ENCODE peak calls at places on chromosomes 3 and 15, in ten cellular contexts. N is cardiac muscle cell, D is hepatocyte, R is astrocyte, A is lung, L is fibroblast of lung, P is SK-N-SH, O is neuronal stem cell, Y is uterus, Z is endodermal cell. S is an unnamed sample. For H3K36me3 and H3K4me1, the result is how much of the 10 kb centered on the place peaks cover.

GRCh38 chr15:73305331-73306211 is 63.2 kb downstream of the HCN4 start:
- DNase-seq in N (peak), D (peak), R (peak), A (peak), L (peak), P (peak), O (peak), Y (no peak), Z (peak), S (no peak)

GRCh38 chr15:68340711-68341671 is 63.4 kb downstream of the FEM1B start:
- DNase-seq in N (peak), D (no peak), R (peak), A (no peak), L (no peak), P (no peak), O (no peak), Y (peak), Z (no peak), S (no peak)

GRCh38 chr3:119292666-119293065 is 1.5 kb upstream of the ARHGAP31 start:
- DNase-seq in N (no peak), D (no peak), R (no peak), A (no peak), L (no peak), P (no peak), O (no peak), Y (no peak), Z (no peak), S (peak)

GRCh38 chr15:33194237-33194636 is 277 bp downstream of the FMN1 start:
- DNase-seq in N (no peak), D (no peak), R (no peak), A (no peak), L (peak), P (peak), O (peak), Y (no peak), Z (no peak), S (no peak)

GRCh38 chr3:15295506-15295905 is 36.9 kb downstream of the SH3BP5 start:
- DNase-seq in N (no peak), D (no peak), R (peak), A (no peak), L (peak), P (no peak), O (no peak), Y (peak), Z (no peak), S (no peak)

GRCh38 chr3:25586167-25586505 is 78.6 kb downstream of the TOP2B start:
- DNase-seq in N (no peak), D (no peak), R (no peak), A (peak), L (no peak), P (no peak), O (no peak), Y (no peak), Z (no peak), S (no peak)

GRCh38 chr3:193791041-193792032 is 198.3 kb downstream of the OPA1 start:
- DNase-seq in N (peak), D (peak), R (no peak), A (peak), L (no peak), P (no peak), O (no peak), Y (no peak), Z (peak), S (no peak)

GRCh38 chr3:177804032-177804431 is 606.8 kb upstream of the TBL1XR1 start:
- DNase-seq in N (no peak), D (no peak), R (no peak), A (no peak), L (no peak), P (no peak), O (no peak), Y (no peak), Z (no peak), S (no peak)

GRCh38 chr3:125121246-125122010 is 65.6 kb upstream of the HEG1 start:
- DNase-seq in N (no peak), D (no peak), R (no peak), A (no peak), L (no peak), P (no peak), O (no peak), Y (no peak), Z (peak), S (no peak)

GRCh38 chr15:85540085-85540797 is 159.8 kb downstream of the AKAP13 start:
- DNase-seq in N (no peak), D (no peak), R (no peak), A (no peak), L (no peak), P (no peak), O (no peak), Y (no peak), Z (no peak), S (no peak)

GRCh38 chr15:74835312-74835823 is 7.6 kb downstream of the ULK3 start:
- DNase-seq in N (peak), D (peak), R (no peak), A (peak), L (peak), P (peak), O (no peak), Y (no peak), Z (peak), S (no peak)

GRCh38 chr15:74396445-74397238 is 29.2 kb upstream of the CYP11A1 start:
- DNase-seq in N (peak), D (peak), R (peak), A (no peak), L (peak), P (no peak), O (no peak), Y (no peak), Z (peak), S (no peak)

GRCh38 chr3:195268608-195269309 is 2.2 kb downstream of the XXYLT1 start:
- DNase-seq in N (no peak), D (no peak), R (no peak), A (no peak), L (no peak), P (no peak), O (no peak), Y (no peak), Z (no peak), S (no peak)

GRCh38 chr3:39383190-39383912 is at the start of gene SLC25A38:
- DNase-seq in N (peak), D (peak), R (peak), A (peak), L (peak), P (peak), O (peak), Y (peak), Z (peak), S (peak)

GRCh38 chr15:69513986-69514385 is 61.4 kb downstream of the RPLP1 start:
- DNase-seq in N (no peak), D (no peak), R (no peak), A (no peak), L (no peak), P (no peak), O (no peak), Y (no peak), Z (no peak), S (no peak)

GRCh38 chr3:153927107-153927506 is 194.1 kb upstream of the ARHGEF26 start:
- DNase-seq in N (no peak), D (peak), R (peak), A (no peak), L (peak), P (no peak), O (no peak), Y (no peak), Z (no peak), S (no peak)

GRCh38 chr15:25329685-25330084 is 109.1 kb downstream of the UBE3A start:
- DNase-seq in N (no peak), D (no peak), R (no peak), A (no peak), L (no peak), P (peak), O (no peak), Y (no peak), Z (no peak), S (no peak)

GRCh38 chr3:128714887-128715496 is 11.0 kb upstream of the RAB7A start:
- DNase-seq in N (no peak), D (no peak), R (no peak), A (no peak), L (no peak), P (no peak), O (no peak), Y (no peak), Z (no peak), S (no peak)

GRCh38 chr3:177262396-177262795 is 65.1 kb upstream of the TBL1XR1 start:
- DNase-seq in N (no peak), D (peak), R (peak), A (no peak), L (no peak), P (no peak), O (no peak), Y (no peak), Z (peak), S (no peak)

GRCh38 chr3:53195602-53196574 is 34.9 kb downstream of the PRKCD start:
- DNase-seq in N (peak), D (peak), R (no peak), A (peak), L (peak), P (peak), O (peak), Y (no peak), Z (peak), S (peak)

GRCh38 chr3:23751485-23751811 is 54.3 kb upstream of the UBE2E1 start:
- DNase-seq in N (peak), D (no peak), R (peak), A (no peak), L (no peak), P (no peak), O (peak), Y (no peak), Z (peak), S (no peak)

GRCh38 chr3:188842628-188843027 is 329.1 kb upstream of the TPRG1 start:
- DNase-seq in N (no peak), D (no peak), R (no peak), A (no peak), L (peak), P (no peak), O (no peak), Y (no peak), Z (no peak), S (no peak)

GRCh38 chr3:30632065-30632464 is 25.7 kb downstream of the TGFBR2 start:
- DNase-seq in N (no peak), D (no peak), R (no peak), A (no peak), L (peak), P (no peak), O (no peak), Y (no peak), Z (no peak), S (no peak)

GRCh38 chr3:42846682-42847522 is 28.8 kb downstream of the CYP8B1 start:
- DNase-seq in N (no peak), D (no peak), R (no peak), A (peak), L (no peak), P (no peak), O (no peak), Y (no peak), Z (no peak), S (no peak)

GRCh38 chr3:185677146-185677829 is 91.2 kb downstream of the SENP2 start:
- DNase-seq in N (peak), D (peak), R (peak), A (no peak), L (peak), P (peak), O (peak), Y (no peak), Z (peak), S (no peak)

DNA sequence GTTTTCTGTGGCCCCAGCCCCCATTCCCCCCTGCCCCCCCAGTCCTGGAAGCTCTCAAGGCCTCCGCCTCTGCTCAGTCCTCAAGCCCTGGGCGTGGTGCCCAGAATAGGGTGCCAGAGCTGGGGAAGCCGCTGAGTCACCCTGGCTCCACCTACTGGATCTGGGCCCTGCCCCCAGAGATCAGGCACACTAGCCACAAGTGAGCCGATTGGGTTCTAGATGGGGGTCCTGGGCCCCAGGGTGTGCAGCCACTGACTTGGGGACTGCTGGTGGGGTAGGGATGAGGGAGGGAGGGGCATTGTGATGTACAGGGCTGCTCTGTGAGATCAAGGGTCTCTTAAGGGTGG is 5.7 kb downstream of the EIF4G1 start:
- DNase-seq in N (no peak), D (peak), R (peak), A (peak), L (peak), P (peak), O (no peak), Y (peak), Z (no peak), S (no peak)
- H3K36me3 ChIP-seq in N (half or more), D (under half), R (half or more), A (half or more), L (half or more), P (half or more), O (half or more), Y (under half), Z (half or more), S (under half)

DNA sequence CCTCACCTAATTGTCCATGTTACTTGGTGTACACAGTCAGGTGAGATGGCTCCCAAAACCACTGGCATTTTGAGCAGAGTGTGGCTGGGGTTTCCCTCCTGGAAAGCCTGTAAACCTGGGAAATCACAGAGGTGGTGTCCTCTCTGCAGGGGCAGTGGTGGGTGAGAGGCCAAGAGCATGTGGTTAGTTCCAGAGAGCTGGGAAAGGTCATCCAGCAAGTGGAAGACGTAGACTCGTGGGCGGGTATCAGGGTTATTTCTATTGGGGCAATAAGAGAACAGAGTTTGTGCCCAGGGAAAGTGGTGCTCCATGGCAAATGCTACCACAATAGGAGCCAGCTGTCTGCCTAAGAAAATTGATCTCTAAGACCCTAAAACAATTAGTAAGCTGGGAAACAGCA is 44.6 kb upstream of the LIMD1 start:
- DNase-seq in N (no peak), D (no peak), R (no peak), A (no peak), L (no peak), P (no peak), O (no peak), Y (no peak), Z (no peak), S (no peak)
- H3K4me1 ChIP-seq in N (under half), D (under half), R (half or more), A (half or more), L (half or more), P (under half), O (under half), Y (under half), Z (under half), S (under half)

GRCh38 chr15:50496692-50497091 is 49.8 kb downstream of the USP50 start:
- DNase-seq in N (no peak), D (no peak), R (no peak), A (no peak), L (no peak), P (no peak), O (no peak), Y (no peak), Z (no peak), S (no peak)
- H3K36me3 ChIP-seq in N (half or more), D (under half), R (half or more), A (under half), L (under half), P (half or more), O (under half), Y (under half), Z (half or more), S (under half)

GRCh38 chr3:21649519-21649918 is 101.5 kb downstream of the ZNF385D start:
- DNase-seq in N (no peak), D (no peak), R (no peak), A (no peak), L (no peak), P (no peak), O (no peak), Y (no peak), Z (no peak), S (no peak)

GRCh38 chr3:21654662-21655061 is 96.3 kb downstream of the ZNF385D start:
- DNase-seq in N (no peak), D (no peak), R (peak), A (no peak), L (peak), P (no peak), O (no peak), Y (no peak), Z (no peak), S (no peak)

DNA sequence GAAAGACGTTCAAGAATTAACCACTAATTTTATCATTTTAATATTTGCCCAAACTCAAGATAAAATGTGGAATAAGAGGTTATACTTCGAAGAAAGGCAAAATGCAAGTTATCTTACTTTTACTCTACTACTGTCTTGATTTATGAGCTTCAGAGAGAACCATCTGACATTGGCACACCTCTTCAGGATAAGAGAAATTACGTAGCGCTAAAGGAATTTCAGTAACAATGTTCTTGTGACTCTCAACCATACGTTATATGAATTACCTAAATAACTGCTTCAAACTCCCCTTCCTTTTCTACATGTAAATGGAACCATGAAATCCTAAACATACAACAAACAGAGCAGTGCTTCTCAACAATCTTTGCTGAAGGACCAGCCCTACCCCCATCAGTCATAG is 96.8 kb downstream of the ZNF385D start:
- DNase-seq in N (no peak), D (no peak), R (peak), A (no peak), L (no peak), P (no peak), O (no peak), Y (no peak), Z (no peak), S (no peak)
- H3K4me1 ChIP-seq in N (under half), D (under half), R (under half), A (under half), L (under half), P (under half), O (under half), Y (under half), Z (under half), S (under half)

GRCh38 chr3:58989173-58989572 is 60.7 kb downstream of the CFAP20DC start:
- DNase-seq in N (no peak), D (no peak), R (peak), A (no peak), L (peak), P (no peak), O (no peak), Y (no peak), Z (no peak), S (no peak)
- H3K36me3 ChIP-seq in N (under half), D (under half), R (under half), A (under half), L (under half), P (under half), O (under half), Y (under half), Z (under half), S (under half)

GRCh38 chr3:126996905-126997304 is 14.0 kb downstream of the PLXNA1 start:
- DNase-seq in N (no peak), D (no peak), R (peak), A (no peak), L (no peak), P (no peak), O (no peak), Y (no peak), Z (no peak), S (no peak)
- H3K4me1 ChIP-seq in N (under half), D (under half), R (under half), A (under half), L (under half), P (half or more), O (under half), Y (under half), Z (under half), S (under half)

GRCh38 chr3:146528954-146529353 is 15.5 kb downstream of the PLSCR1 start:
- DNase-seq in N (no peak), D (no peak), R (peak), A (no peak), L (peak), P (no peak), O (no peak), Y (no peak), Z (no peak), S (no peak)
- H3K36me3 ChIP-seq in N (under half), D (under half), R (under half), A (under half), L (under half), P (under half), O (under half), Y (under half), Z (half or more), S (under half)

GRCh38 chr15:92613841-92614240 is 41.7 kb downstream of the FAM174B start:
- DNase-seq in N (no peak), D (no peak), R (no peak), A (no peak), L (no peak), P (no peak), O (no peak), Y (no peak), Z (no peak), S (no peak)
- H3K4me1 ChIP-seq in N (under half), D (under half), R (under half), A (under half), L (under half), P (under half), O (under half), Y (under half), Z (under half), S (under half)

DNA sequence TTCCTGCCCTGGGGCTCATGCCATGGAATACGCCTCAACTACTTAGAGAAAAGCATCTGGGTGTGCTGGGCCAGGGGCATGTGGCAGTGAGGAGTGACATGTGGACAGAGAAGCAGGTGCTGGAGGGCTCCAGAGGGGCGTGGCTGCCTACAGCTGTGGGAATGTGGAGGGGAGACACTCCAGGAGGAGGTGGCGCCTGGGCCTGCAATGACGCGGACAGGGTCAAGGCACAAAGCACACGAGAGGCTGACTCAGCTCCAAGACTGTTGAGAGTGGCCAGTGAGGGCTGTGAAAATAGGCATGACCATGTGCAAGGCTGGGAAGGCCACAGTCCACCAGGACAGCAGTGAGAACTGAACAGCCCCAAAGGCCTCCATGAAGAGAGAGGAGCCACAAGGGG is 48.5 kb downstream of the PTH1R start:
- DNase-seq in N (no peak), D (peak), R (peak), A (peak), L (peak), P (no peak), O (no peak), Y (no peak), Z (no peak), S (no peak)
- H3K36me3 ChIP-seq in N (under half), D (under half), R (under half), A (under half), L (under half), P (under half), O (under half), Y (under half), Z (half or more), S (under half)